ENCODE peak calls at places on chromosome 12, in seven cellular contexts. One of them, this sample, is unnamed.

GRCh38 chr12:132558861-132559623 is 51.3 kb downstream of the LRCOL1 start:
- DNase-seq in tibial artery: no peak
- DNase-seq in cortex of kidney: no peak
- DNase-seq in non-pigmented ciliary epithelial cell: no peak
- DNase-seq in Calu3: no peak
- DNase-seq in T-helper 2 cell: no peak
- DNase-seq in fibroblast of mammary gland: no peak
- DNase-seq in this sample: no peak

GRCh38 chr12:121748218-121748570 is 35.6 kb downstream of the TMEM120B start:
- DNase-seq in T-helper 2 cell: no peak
- DNase-seq in tibial artery: no peak
- DNase-seq in non-pigmented ciliary epithelial cell: no peak
- DNase-seq in Calu3: no peak
- DNase-seq in fibroblast of mammary gland: no peak
- DNase-seq in cortex of kidney: no peak
- DNase-seq in this sample: no peak

GRCh38 chr12:72453079-72453478 is 180.9 kb downstream of the TRHDE start:
- DNase-seq in tibial artery: no peak
- DNase-seq in cortex of kidney: no peak
- DNase-seq in non-pigmented ciliary epithelial cell: no peak
- DNase-seq in Calu3: no peak
- DNase-seq in fibroblast of mammary gland: no peak
- DNase-seq in T-helper 2 cell: no peak
- DNase-seq in this sample: no peak

GRCh38 chr12:6914246-6914947 is at the start of gene ENO2:
- DNase-seq in T-helper 2 cell: peak
- DNase-seq in fibroblast of mammary gland: peak
- DNase-seq in non-pigmented ciliary epithelial cell: no peak
- DNase-seq in tibial artery: peak
- DNase-seq in Calu3: peak
- DNase-seq in cortex of kidney: no peak
- DNase-seq in this sample: peak

GRCh38 chr12:109741286-109741969 is 27.8 kb downstream of the FAM222A start:
- DNase-seq in Calu3: no peak
- DNase-seq in tibial artery: peak
- DNase-seq in cortex of kidney: no peak
- DNase-seq in T-helper 2 cell: no peak
- DNase-seq in non-pigmented ciliary epithelial cell: no peak
- DNase-seq in fibroblast of mammary gland: no peak
- DNase-seq in this sample: no peak

GRCh38 chr12:3228587-3228986 is 151.4 kb downstream of the TSPAN9 start:
- DNase-seq in T-helper 2 cell: no peak
- DNase-seq in cortex of kidney: no peak
- DNase-seq in Calu3: no peak
- DNase-seq in fibroblast of mammary gland: peak
- DNase-seq in non-pigmented ciliary epithelial cell: no peak
- DNase-seq in tibial artery: no peak
- DNase-seq in this sample: no peak

GRCh38 chr12:32839828-32840227 is 56.7 kb downstream of the PKP2 start:
- DNase-seq in tibial artery: no peak
- DNase-seq in Calu3: no peak
- DNase-seq in cortex of kidney: no peak
- DNase-seq in non-pigmented ciliary epithelial cell: no peak
- DNase-seq in fibroblast of mammary gland: no peak
- DNase-seq in T-helper 2 cell: no peak
- DNase-seq in this sample: no peak

GRCh38 chr12:105229446-105229845 is 6.5 kb downstream of the APPL2 start:
- DNase-seq in cortex of kidney: no peak
- DNase-seq in fibroblast of mammary gland: peak
- DNase-seq in tibial artery: no peak
- DNase-seq in non-pigmented ciliary epithelial cell: no peak
- DNase-seq in Calu3: no peak
- DNase-seq in T-helper 2 cell: no peak
- DNase-seq in this sample: no peak

GRCh38 chr12:8668441-8668840 is 5.8 kb upstream of the MFAP5 start:
- DNase-seq in Calu3: no peak
- DNase-seq in cortex of kidney: no peak
- DNase-seq in fibroblast of mammary gland: no peak
- DNase-seq in non-pigmented ciliary epithelial cell: no peak
- DNase-seq in T-helper 2 cell: no peak
- DNase-seq in tibial artery: no peak
- DNase-seq in this sample: no peak

GRCh38 chr12:109131522-109132050 is 15.2 kb downstream of the ACACB start:
- DNase-seq in T-helper 2 cell: no peak
- DNase-seq in fibroblast of mammary gland: no peak
- DNase-seq in Calu3: no peak
- DNase-seq in cortex of kidney: no peak
- DNase-seq in tibial artery: peak
- DNase-seq in non-pigmented ciliary epithelial cell: no peak
- DNase-seq in this sample: no peak

GRCh38 chr12:113064395-113065125 is 8.0 kb downstream of the DTX1 start:
- DNase-seq in T-helper 2 cell: no peak
- DNase-seq in Calu3: no peak
- DNase-seq in cortex of kidney: no peak
- DNase-seq in tibial artery: no peak
- DNase-seq in non-pigmented ciliary epithelial cell: no peak
- DNase-seq in fibroblast of mammary gland: no peak
- DNase-seq in this sample: no peak

GRCh38 chr12:54379401-54380201 is 4.9 kb downstream of the ZNF385A start:
- DNase-seq in Calu3: peak
- DNase-seq in fibroblast of mammary gland: peak
- DNase-seq in cortex of kidney: no peak
- DNase-seq in tibial artery: peak
- DNase-seq in T-helper 2 cell: peak
- DNase-seq in non-pigmented ciliary epithelial cell: peak
- DNase-seq in this sample: peak

GRCh38 chr12:68479832-68480291 is 130.8 kb upstream of the RAP1B start:
- DNase-seq in T-helper 2 cell: no peak
- DNase-seq in cortex of kidney: no peak
- DNase-seq in non-pigmented ciliary epithelial cell: no peak
- DNase-seq in tibial artery: no peak
- DNase-seq in fibroblast of mammary gland: no peak
- DNase-seq in Calu3: no peak
- DNase-seq in this sample: no peak

GRCh38 chr12:22598763-22599161 is 26.2 kb upstream of the ETNK1 start:
- DNase-seq in non-pigmented ciliary epithelial cell: no peak
- DNase-seq in tibial artery: no peak
- DNase-seq in Calu3: no peak
- DNase-seq in fibroblast of mammary gland: no peak
- DNase-seq in cortex of kidney: no peak
- DNase-seq in T-helper 2 cell: no peak
- DNase-seq in this sample: no peak

GRCh38 chr12:122045262-122045661 is 23.6 kb downstream of the BCL7A start:
- DNase-seq in T-helper 2 cell: no peak
- DNase-seq in Calu3: no peak
- DNase-seq in tibial artery: no peak
- DNase-seq in non-pigmented ciliary epithelial cell: no peak
- DNase-seq in cortex of kidney: no peak
- DNase-seq in fibroblast of mammary gland: no peak
- DNase-seq in this sample: no peak

GRCh38 chr12:49357099-49357678 is 10.1 kb upstream of the SPATS2 start:
- DNase-seq in tibial artery: no peak
- DNase-seq in Calu3: no peak
- DNase-seq in T-helper 2 cell: no peak
- DNase-seq in non-pigmented ciliary epithelial cell: no peak
- DNase-seq in cortex of kidney: no peak
- DNase-seq in fibroblast of mammary gland: peak
- DNase-seq in this sample: no peak

GRCh38 chr12:127162307-127162706 is 1104.7 kb upstream of the TMEM132C start:
- DNase-seq in Calu3: no peak
- DNase-seq in fibroblast of mammary gland: no peak
- DNase-seq in non-pigmented ciliary epithelial cell: no peak
- DNase-seq in T-helper 2 cell: no peak
- DNase-seq in tibial artery: no peak
- DNase-seq in cortex of kidney: no peak
- DNase-seq in this sample: no peak

GRCh38 chr12:108115746-108116125 is 13.4 kb upstream of the WSCD2 start:
- DNase-seq in tibial artery: no peak
- DNase-seq in fibroblast of mammary gland: no peak
- DNase-seq in cortex of kidney: no peak
- DNase-seq in Calu3: no peak
- DNase-seq in T-helper 2 cell: no peak
- DNase-seq in non-pigmented ciliary epithelial cell: no peak
- DNase-seq in this sample: no peak

GRCh38 chr12:104975621-104976343 is 10.3 kb upstream of the NOPCHAP1 start:
- DNase-seq in cortex of kidney: no peak
- DNase-seq in non-pigmented ciliary epithelial cell: no peak
- DNase-seq in T-helper 2 cell: no peak
- DNase-seq in tibial artery: no peak
- DNase-seq in Calu3: no peak
- DNase-seq in fibroblast of mammary gland: peak
- DNase-seq in this sample: no peak

GRCh38 chr12:24109381-24110039 is 160.0 kb upstream of the SOX5 start:
- DNase-seq in tibial artery: no peak
- DNase-seq in T-helper 2 cell: no peak
- DNase-seq in non-pigmented ciliary epithelial cell: no peak
- DNase-seq in cortex of kidney: no peak
- DNase-seq in fibroblast of mammary gland: peak
- DNase-seq in Calu3: no peak
- DNase-seq in this sample: no peak

GRCh38 chr12:54134850-54135249 is 53.9 kb downstream of the SMUG1 start:
- DNase-seq in T-helper 2 cell: no peak
- DNase-seq in cortex of kidney: no peak
- DNase-seq in non-pigmented ciliary epithelial cell: no peak
- DNase-seq in Calu3: peak
- DNase-seq in fibroblast of mammary gland: no peak
- DNase-seq in tibial artery: no peak
- DNase-seq in this sample: no peak

GRCh38 chr12:13103391-13104033 is at the start of gene GSG1:
- DNase-seq in T-helper 2 cell: no peak
- DNase-seq in tibial artery: no peak
- DNase-seq in non-pigmented ciliary epithelial cell: no peak
- DNase-seq in fibroblast of mammary gland: peak
- DNase-seq in cortex of kidney: no peak
- DNase-seq in Calu3: no peak
- DNase-seq in this sample: no peak

GRCh38 chr12:6553051-6553868 is 2.6 kb downstream of the IFFO1 start:
- DNase-seq in tibial artery: peak
- DNase-seq in fibroblast of mammary gland: peak
- DNase-seq in cortex of kidney: no peak
- DNase-seq in T-helper 2 cell: no peak
- DNase-seq in non-pigmented ciliary epithelial cell: no peak
- DNase-seq in Calu3: no peak
- DNase-seq in this sample: no peak

GRCh38 chr12:104285740-104286537 is 17.6 kb upstream of the EID3 start:
- DNase-seq in cortex of kidney: no peak
- DNase-seq in non-pigmented ciliary epithelial cell: no peak
- DNase-seq in tibial artery: no peak
- DNase-seq in Calu3: no peak
- DNase-seq in fibroblast of mammary gland: no peak
- DNase-seq in T-helper 2 cell: no peak
- DNase-seq in this sample: no peak